ENCODE peak calls at places on chromosomes 3 and 15, in ten cellular contexts. J is breast epithelium, F is OCI-LY7, N is aorta, E is lung, S is stomach, I is ovary, W is cardiac muscle cell, Q is PC-3, T is GM23248. A is an unnamed sample. For H3K9me3 and H3K36me3, the result is how much of the 10 kb centered on the place peaks cover.

GRCh38 chr3:194485876-194486539 is 794 bp downstream of the ATP13A3 start:
- DNase-seq in J (peak), F (peak), N (peak), E (no peak), S (peak), I (peak), W (peak), Q (peak), T (peak), A (peak)

GRCh38 chr15:40307421-40308165 is at the start of gene PLCB2:
- DNase-seq in J (no peak), F (peak), N (peak), E (peak), S (no peak), I (no peak), W (no peak), Q (no peak), T (no peak), A (peak)

GRCh38 chr3:116001063-116001765 is 377.9 kb downstream of the GAP43 start:
- DNase-seq in J (no peak), F (no peak), N (no peak), E (no peak), S (no peak), I (no peak), W (no peak), Q (peak), T (peak), A (peak)

GRCh38 chr3:150342951-150343468 is 65.1 kb upstream of the TSC22D2 start:
- DNase-seq in J (no peak), F (no peak), N (no peak), E (no peak), S (no peak), I (no peak), W (no peak), Q (no peak), T (peak), A (no peak)

GRCh38 chr3:37544869-37545352 is 316.8 kb upstream of the CTDSPL start:
- DNase-seq in J (no peak), F (no peak), N (no peak), E (no peak), S (no peak), I (no peak), W (no peak), Q (no peak), T (no peak), A (no peak)

GRCh38 chr3:141578197-141578596 is 91.4 kb downstream of the RASA2 start:
- DNase-seq in J (no peak), F (no peak), N (no peak), E (no peak), S (no peak), I (no peak), W (no peak), Q (no peak), T (peak), A (no peak)

GRCh38 chr3:58102371-58102750 is 94.1 kb downstream of the FLNB start:
- DNase-seq in J (no peak), F (no peak), N (no peak), E (no peak), S (no peak), I (no peak), W (no peak), Q (no peak), T (no peak), A (no peak)

GRCh38 chr15:62068787-62069170 is 2.0 kb downstream of the C2CD4A start:
- DNase-seq in J (no peak), F (no peak), N (no peak), E (no peak), S (no peak), I (no peak), W (no peak), Q (no peak), T (peak), A (no peak)

GRCh38 chr3:189262746-189263145 is 91.0 kb downstream of the TPRG1 start:
- DNase-seq in J (no peak), F (no peak), N (no peak), E (no peak), S (no peak), I (no peak), W (no peak), Q (no peak), T (no peak), A (no peak)

GRCh38 chr3:109118584-109118983 is 650 bp upstream of the MORC1 start:
- DNase-seq in J (no peak), F (no peak), N (no peak), E (no peak), S (no peak), I (no peak), W (no peak), Q (no peak), T (no peak), A (no peak)

GRCh38 chr3:166283856-166284255 is 446.6 kb upstream of the BCHE start:
- DNase-seq in J (no peak), F (no peak), N (peak), E (no peak), S (no peak), I (no peak), W (no peak), Q (peak), T (peak), A (peak)

GRCh38 chr15:94094310-94094709 is 137.1 kb upstream of the MCTP2 start:
- DNase-seq in J (no peak), F (no peak), N (no peak), E (no peak), S (no peak), I (no peak), W (no peak), Q (no peak), T (no peak), A (no peak)

GRCh38 chr3:129063091-129063640 is 2.6 kb downstream of the GP9 start:
- DNase-seq in J (no peak), F (no peak), N (no peak), E (no peak), S (no peak), I (no peak), W (no peak), Q (no peak), T (no peak), A (no peak)

GRCh38 chr15:99371180-99372103 is 120.2 kb downstream of the LRRC28 start:
- DNase-seq in J (no peak), F (no peak), N (no peak), E (no peak), S (no peak), I (no peak), W (no peak), Q (no peak), T (peak), A (no peak)

GRCh38 chr3:51706788-51707731 is at the start of gene GRM2:
- DNase-seq in J (peak), F (no peak), N (peak), E (peak), S (peak), I (peak), W (peak), Q (peak), T (peak), A (no peak)

GRCh38 chr3:141401095-141401494 is 32.8 kb downstream of the ZBTB38 start:
- DNase-seq in J (no peak), F (no peak), N (no peak), E (no peak), S (no peak), I (no peak), W (no peak), Q (no peak), T (no peak), A (no peak)

GRCh38 chr3:45507820-45508317 is 86.7 kb upstream of the LIMD1 start:
- DNase-seq in J (no peak), F (no peak), N (no peak), E (no peak), S (no peak), I (no peak), W (peak), Q (no peak), T (no peak), A (peak)

GRCh38 chr3:161149529-161149928 is 44.4 kb upstream of the B3GALNT1 start:
- DNase-seq in J (no peak), F (no peak), N (no peak), E (no peak), S (no peak), I (no peak), W (no peak), Q (peak), T (no peak), A (no peak)

GRCh38 chr3:129890125-129890524 is 3.4 kb downstream of the TMCC1 start:
- DNase-seq in J (no peak), F (peak), N (no peak), E (no peak), S (no peak), I (no peak), W (no peak), Q (no peak), T (no peak), A (no peak)

GRCh38 chr3:84904819-84905555 is 53.8 kb upstream of the CADM2 start:
- DNase-seq in J (no peak), F (no peak), N (no peak), E (no peak), S (no peak), I (no peak), W (no peak), Q (no peak), T (no peak), A (no peak)

GRCh38 chr15:62928242-62928995 is 114.1 kb upstream of the TPM1 start:
- DNase-seq in J (no peak), F (no peak), N (peak), E (no peak), S (no peak), I (no peak), W (peak), Q (peak), T (peak), A (peak)

GRCh38 chr3:30354972-30355371 is 251.4 kb upstream of the TGFBR2 start:
- DNase-seq in J (no peak), F (no peak), N (no peak), E (no peak), S (no peak), I (no peak), W (no peak), Q (peak), T (no peak), A (no peak)

GRCh38 chr3:152595975-152596832 is 238.7 kb upstream of the P2RY1 start:
- DNase-seq in J (no peak), F (peak), N (peak), E (peak), S (peak), I (peak), W (peak), Q (no peak), T (peak), A (peak)

GRCh38 chr3:16897254-16897926 is 12.6 kb downstream of the PLCL2 start:
- DNase-seq in J (no peak), F (peak), N (no peak), E (no peak), S (no peak), I (no peak), W (no peak), Q (peak), T (no peak), A (no peak)

GRCh38 chr3:30518201-30518864 is 88.1 kb upstream of the TGFBR2 start:
- DNase-seq in J (peak), F (no peak), N (peak), E (peak), S (peak), I (peak), W (no peak), Q (peak), T (no peak), A (peak)

GRCh38 chr15:96585634-96586386 is 255.3 kb downstream of the NR2F2 start:
- DNase-seq in J (no peak), F (no peak), N (no peak), E (no peak), S (no peak), I (no peak), W (no peak), Q (peak), T (peak), A (no peak)

GRCh38 chr3:125958511-125959316 is 10.3 kb upstream of the ROPN1B start:
- DNase-seq in J (no peak), F (no peak), N (no peak), E (no peak), S (no peak), I (no peak), W (no peak), Q (no peak), T (peak), A (no peak)

GRCh38 chr3:129620828-129621605 is 14.5 kb upstream of the PLXND1 start:
- DNase-seq in J (no peak), F (no peak), N (no peak), E (no peak), S (no peak), I (no peak), W (no peak), Q (no peak), T (no peak), A (no peak)

GRCh38 chr3:194325424-194326165 is 25.5 kb downstream of the CPN2 start:
- DNase-seq in J (no peak), F (no peak), N (no peak), E (no peak), S (no peak), I (no peak), W (no peak), Q (no peak), T (no peak), A (no peak)

GRCh38 chr3:115673860-115674259 is 50.5 kb downstream of the GAP43 start:
- DNase-seq in J (no peak), F (no peak), N (no peak), E (no peak), S (no peak), I (no peak), W (no peak), Q (no peak), T (no peak), A (no peak)

GRCh38 chr3:128076783-128077624 is 24.8 kb downstream of the SEC61A1 start:
- DNase-seq in J (no peak), F (no peak), N (peak), E (no peak), S (peak), I (no peak), W (peak), Q (no peak), T (peak), A (no peak)

GRCh38 chr3:187025656-187026320 is 95.5 kb downstream of the ST6GAL1 start:
- DNase-seq in J (no peak), F (peak), N (no peak), E (no peak), S (no peak), I (no peak), W (no peak), Q (no peak), T (no peak), A (no peak)

GRCh38 chr3:187027531-187027936 is 97.2 kb downstream of the ST6GAL1 start:
- DNase-seq in J (no peak), F (peak), N (no peak), E (no peak), S (no peak), I (no peak), W (no peak), Q (no peak), T (no peak), A (no peak)

GRCh38 chr3:187026321-187026678 is 96.0 kb downstream of the ST6GAL1 start:
- DNase-seq in J (no peak), F (no peak), N (no peak), E (no peak), S (no peak), I (no peak), W (no peak), Q (no peak), T (no peak), A (no peak)

GRCh38 chr3:187024561-187025226 is 94.4 kb downstream of the ST6GAL1 start:
- DNase-seq in J (no peak), F (no peak), N (no peak), E (no peak), S (no peak), I (no peak), W (no peak), Q (no peak), T (no peak), A (no peak)

DNA sequence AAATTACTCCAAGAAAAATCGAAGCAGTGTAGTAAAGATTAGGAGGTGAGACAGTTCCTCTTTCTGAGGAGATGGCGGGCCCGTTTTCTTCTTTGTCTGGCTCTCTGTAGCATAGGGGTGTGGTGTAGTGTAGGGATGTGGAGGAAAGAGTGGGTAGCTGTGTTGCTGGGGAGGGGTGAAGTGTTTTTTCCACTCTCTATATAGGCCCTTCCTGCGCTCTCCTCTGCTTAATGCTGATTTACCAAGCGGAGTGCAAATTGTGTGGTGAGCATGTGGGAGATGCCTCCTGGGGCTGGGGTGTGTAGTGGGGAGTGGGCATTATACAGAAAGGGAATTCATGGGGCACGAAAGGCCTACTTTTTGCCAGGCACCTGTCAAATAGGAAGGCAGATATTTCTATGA is 94.9 kb downstream of the ST6GAL1 start:
- DNase-seq in J (no peak), F (peak), N (no peak), E (no peak), S (no peak), I (no peak), W (no peak), Q (no peak), T (no peak), A (no peak)
- H3K4me3 ChIP-seq in J (no peak), F (peak), N (no peak), E (no peak), S (no peak), I (no peak), W (no peak), Q (no peak), T (no peak), A (no peak)

DNA sequence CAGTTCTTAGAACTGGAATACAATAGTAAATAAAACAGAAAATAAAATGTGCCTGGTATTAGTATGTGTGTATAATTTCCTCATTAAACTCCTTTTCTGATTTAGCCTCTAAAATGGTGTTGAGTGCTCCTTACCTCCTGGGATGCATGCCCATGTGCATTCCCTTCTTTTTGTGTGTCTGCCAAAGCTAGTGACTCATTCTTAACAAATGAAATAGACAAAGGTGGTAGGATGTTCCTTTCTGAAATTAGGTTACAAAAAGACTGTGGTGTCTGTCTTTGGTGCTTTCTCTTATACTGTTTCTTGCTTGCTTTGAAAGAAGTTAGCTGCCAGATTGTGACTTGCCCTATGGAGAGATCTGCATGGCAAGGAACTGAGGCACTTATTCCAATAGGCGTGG is 623.7 kb downstream of the GRM7 start:
- DNase-seq in J (no peak), F (no peak), N (no peak), E (no peak), S (no peak), I (no peak), W (no peak), Q (no peak), T (no peak), A (no peak)
- H3K9me3 ChIP-seq in J (under half), F (under half), N (under half), E (under half), S (under half), I (under half), W (under half), Q (under half), T (under half), A (under half)

GRCh38 chr3:53235545-53235944 is 20.3 kb downstream of the TKT start:
- DNase-seq in J (no peak), F (no peak), N (peak), E (no peak), S (no peak), I (no peak), W (no peak), Q (no peak), T (no peak), A (no peak)

GRCh38 chr3:53238881-53239280 is 16.9 kb downstream of the TKT start:
- DNase-seq in J (no peak), F (no peak), N (no peak), E (no peak), S (no peak), I (no peak), W (no peak), Q (no peak), T (no peak), A (no peak)

GRCh38 chr3:53239800-53240199 is 16.0 kb downstream of the TKT start:
- DNase-seq in J (no peak), F (no peak), N (no peak), E (no peak), S (no peak), I (no peak), W (no peak), Q (no peak), T (no peak), A (no peak)

GRCh38 chr3:53236112-53236841 is 19.5 kb downstream of the TKT start:
- DNase-seq in J (no peak), F (no peak), N (peak), E (peak), S (peak), I (peak), W (peak), Q (peak), T (peak), A (peak)

DNA sequence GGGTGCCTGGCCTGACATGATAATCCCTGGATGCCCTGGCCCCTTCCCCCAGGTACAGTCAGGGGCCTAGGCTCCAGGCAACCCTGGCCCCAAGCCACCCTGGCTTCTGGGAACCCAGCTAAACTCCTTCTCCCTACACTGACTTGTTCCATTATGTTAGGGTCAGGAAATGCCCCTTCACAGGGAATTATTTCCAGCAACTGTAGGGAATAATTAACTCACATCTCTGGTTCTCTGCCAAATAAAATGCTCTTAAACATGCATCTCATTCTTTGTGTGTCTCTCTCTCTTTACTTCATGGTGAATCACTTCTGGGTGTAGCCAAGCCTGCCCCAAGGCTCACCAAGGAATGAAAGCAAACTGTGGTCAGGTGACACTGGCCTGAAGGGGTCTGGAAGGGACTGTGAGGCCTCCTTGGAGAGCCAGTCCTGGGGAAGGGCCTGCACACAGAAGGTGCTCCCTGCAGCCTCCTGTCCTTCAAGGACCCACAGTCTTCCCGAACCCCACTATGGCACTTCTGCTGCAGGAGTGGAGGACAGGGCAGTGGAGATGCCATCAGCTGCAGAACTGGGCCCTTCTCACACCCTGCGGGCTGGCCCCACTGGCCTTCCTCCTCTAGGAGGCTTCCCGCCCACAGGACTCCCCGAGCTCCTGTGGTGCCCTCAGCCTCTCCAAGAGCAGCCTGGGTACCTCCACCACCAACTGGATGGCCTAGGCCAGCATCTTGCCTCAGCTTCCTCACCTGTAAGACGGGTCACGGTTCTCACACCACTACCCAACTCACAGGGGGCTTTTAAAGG is 17.6 kb downstream of the TKT start:
- DNase-seq in J (peak), F (no peak), N (peak), E (peak), S (peak), I (no peak), W (no peak), Q (peak), T (peak), A (peak)
- H3K36me3 ChIP-seq in J (under half), F (half or more), N (under half), E (under half), S (half or more), I (under half), W (under half), Q (half or more), T (under half), A (half or more)

GRCh38 chr3:172175254-172175599 is 135.8 kb downstream of the FNDC3B start:
- DNase-seq in J (no peak), F (no peak), N (no peak), E (no peak), S (no peak), I (no peak), W (no peak), Q (no peak), T (no peak), A (no peak)

GRCh38 chr3:172174396-172175253 is 135.2 kb downstream of the FNDC3B start:
- DNase-seq in J (no peak), F (no peak), N (no peak), E (no peak), S (no peak), I (no peak), W (no peak), Q (no peak), T (no peak), A (no peak)

GRCh38 chr3:172177803-172178316 is 138.5 kb downstream of the FNDC3B start:
- DNase-seq in J (no peak), F (no peak), N (no peak), E (no peak), S (no peak), I (no peak), W (no peak), Q (no peak), T (no peak), A (no peak)

GRCh38 chr3:172177046-172177445 is 137.7 kb downstream of the FNDC3B start:
- DNase-seq in J (no peak), F (no peak), N (no peak), E (no peak), S (no peak), I (no peak), W (no peak), Q (no peak), T (peak), A (no peak)

DNA sequence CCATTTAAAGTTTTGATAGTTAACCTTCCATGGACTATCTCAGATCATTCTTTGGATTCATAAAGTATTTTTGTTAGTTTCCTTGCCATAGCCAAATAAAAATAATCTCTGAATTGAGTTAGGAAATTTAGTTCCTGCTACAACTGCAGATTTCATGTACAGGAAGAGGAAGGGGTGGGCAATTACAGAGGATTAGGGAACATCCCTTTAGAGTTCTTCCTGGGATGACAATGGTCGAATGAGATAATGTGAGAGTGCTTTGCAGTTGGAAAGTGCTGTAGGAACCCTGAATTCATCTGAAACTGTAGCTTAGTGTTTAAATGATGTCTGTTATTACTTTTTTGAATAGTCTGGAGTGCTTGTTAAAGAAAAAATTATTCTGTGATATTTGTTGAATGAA is 137.0 kb downstream of the FNDC3B start:
- DNase-seq in J (no peak), F (no peak), N (no peak), E (no peak), S (no peak), I (no peak), W (no peak), Q (no peak), T (no peak), A (no peak)
- H3K4me3 ChIP-seq in J (no peak), F (no peak), N (no peak), E (no peak), S (no peak), I (no peak), W (no peak), Q (no peak), T (no peak), A (no peak)